ENCODE peak calls at places on chromosome 1, in nine cellular contexts. One of them, this sample, is unnamed.

GRCh38 chr1:96727860-96728259 is 6.3 kb downstream of the PTBP2 start:
- DNase-seq in GM12865: no peak
- DNase-seq in right lobe of liver: no peak
- DNase-seq in pancreas: no peak
- DNase-seq in upper lobe of right lung: no peak
- DNase-seq in adrenal gland: no peak
- DNase-seq in BJ: no peak
- DNase-seq in colonic mucosa: no peak
- DNase-seq in CD8-positive, alpha-beta T cell: no peak
- DNase-seq in this sample: no peak

GRCh38 chr1:204475651-204476432 is 18.8 kb downstream of the PIK3C2B start:
- DNase-seq in adrenal gland: peak
- DNase-seq in upper lobe of right lung: peak
- DNase-seq in GM12865: no peak
- DNase-seq in right lobe of liver: no peak
- DNase-seq in BJ: no peak
- DNase-seq in CD8-positive, alpha-beta T cell: no peak
- DNase-seq in colonic mucosa: no peak
- DNase-seq in pancreas: no peak
- DNase-seq in this sample: no peak

GRCh38 chr1:156627313-156627880 is 8.2 kb downstream of the HAPLN2 start:
- DNase-seq in adrenal gland: no peak
- DNase-seq in colonic mucosa: peak
- DNase-seq in BJ: no peak
- DNase-seq in pancreas: peak
- DNase-seq in upper lobe of right lung: no peak
- DNase-seq in GM12865: peak
- DNase-seq in right lobe of liver: no peak
- DNase-seq in CD8-positive, alpha-beta T cell: no peak
- DNase-seq in this sample: no peak

GRCh38 chr1:8435569-8436071 is 117.7 kb downstream of the SLC45A1 start:
- DNase-seq in GM12865: no peak
- DNase-seq in BJ: no peak
- DNase-seq in pancreas: no peak
- DNase-seq in colonic mucosa: no peak
- DNase-seq in adrenal gland: no peak
- DNase-seq in upper lobe of right lung: no peak
- DNase-seq in right lobe of liver: no peak
- DNase-seq in CD8-positive, alpha-beta T cell: no peak
- DNase-seq in this sample: no peak

GRCh38 chr1:207316622-207317510 is 4.6 kb upstream of the CD55 start:
- DNase-seq in GM12865: no peak
- DNase-seq in adrenal gland: peak
- DNase-seq in right lobe of liver: no peak
- DNase-seq in BJ: no peak
- DNase-seq in upper lobe of right lung: no peak
- DNase-seq in pancreas: peak
- DNase-seq in CD8-positive, alpha-beta T cell: no peak
- DNase-seq in colonic mucosa: peak
- DNase-seq in this sample: no peak

GRCh38 chr1:152859696-152860095 is at the start of gene LCE7A:
- DNase-seq in right lobe of liver: no peak
- DNase-seq in CD8-positive, alpha-beta T cell: no peak
- DNase-seq in colonic mucosa: no peak
- DNase-seq in BJ: no peak
- DNase-seq in pancreas: no peak
- DNase-seq in adrenal gland: no peak
- DNase-seq in GM12865: no peak
- DNase-seq in upper lobe of right lung: no peak
- DNase-seq in this sample: no peak

GRCh38 chr1:79104617-79105016 is 98.1 kb upstream of the ADGRL4 start:
- DNase-seq in BJ: no peak
- DNase-seq in pancreas: no peak
- DNase-seq in GM12865: no peak
- DNase-seq in adrenal gland: no peak
- DNase-seq in upper lobe of right lung: no peak
- DNase-seq in CD8-positive, alpha-beta T cell: no peak
- DNase-seq in colonic mucosa: no peak
- DNase-seq in right lobe of liver: no peak
- DNase-seq in this sample: no peak

GRCh38 chr1:30111431-30111830 is 612.0 kb downstream of the MATN1 start:
- DNase-seq in adrenal gland: no peak
- DNase-seq in pancreas: peak
- DNase-seq in right lobe of liver: peak
- DNase-seq in colonic mucosa: peak
- DNase-seq in upper lobe of right lung: peak
- DNase-seq in GM12865: peak
- DNase-seq in CD8-positive, alpha-beta T cell: no peak
- DNase-seq in BJ: no peak
- DNase-seq in this sample: no peak

GRCh38 chr1:84745857-84746256 is 55.6 kb upstream of the SSX2IP start:
- DNase-seq in GM12865: no peak
- DNase-seq in BJ: no peak
- DNase-seq in upper lobe of right lung: no peak
- DNase-seq in colonic mucosa: no peak
- DNase-seq in pancreas: no peak
- DNase-seq in CD8-positive, alpha-beta T cell: no peak
- DNase-seq in right lobe of liver: no peak
- DNase-seq in adrenal gland: no peak
- DNase-seq in this sample: no peak

GRCh38 chr1:184854456-184855180 is 100.0 kb upstream of the EDEM3 start:
- DNase-seq in colonic mucosa: no peak
- DNase-seq in BJ: no peak
- DNase-seq in right lobe of liver: no peak
- DNase-seq in CD8-positive, alpha-beta T cell: no peak
- DNase-seq in adrenal gland: no peak
- DNase-seq in pancreas: no peak
- DNase-seq in GM12865: no peak
- DNase-seq in upper lobe of right lung: no peak
- DNase-seq in this sample: no peak

GRCh38 chr1:51915958-51916357 is 37.4 kb upstream of the NRDC start:
- DNase-seq in GM12865: no peak
- DNase-seq in right lobe of liver: no peak
- DNase-seq in CD8-positive, alpha-beta T cell: no peak
- DNase-seq in pancreas: peak
- DNase-seq in BJ: no peak
- DNase-seq in adrenal gland: peak
- DNase-seq in upper lobe of right lung: no peak
- DNase-seq in colonic mucosa: no peak
- DNase-seq in this sample: no peak

GRCh38 chr1:109299087-109299983 is 7.5 kb downstream of the MYBPHL start:
- DNase-seq in colonic mucosa: no peak
- DNase-seq in upper lobe of right lung: no peak
- DNase-seq in pancreas: no peak
- DNase-seq in right lobe of liver: no peak
- DNase-seq in GM12865: no peak
- DNase-seq in CD8-positive, alpha-beta T cell: no peak
- DNase-seq in adrenal gland: no peak
- DNase-seq in BJ: peak
- DNase-seq in this sample: no peak

GRCh38 chr1:152047607-152047953 is 10.8 kb upstream of the S100A11 start:
- DNase-seq in CD8-positive, alpha-beta T cell: no peak
- DNase-seq in right lobe of liver: no peak
- DNase-seq in adrenal gland: peak
- DNase-seq in GM12865: no peak
- DNase-seq in pancreas: peak
- DNase-seq in upper lobe of right lung: no peak
- DNase-seq in BJ: no peak
- DNase-seq in colonic mucosa: no peak
- DNase-seq in this sample: no peak

GRCh38 chr1:207659545-207660148 is 14.7 kb downstream of the CR1L start:
- DNase-seq in colonic mucosa: peak
- DNase-seq in BJ: no peak
- DNase-seq in CD8-positive, alpha-beta T cell: no peak
- DNase-seq in adrenal gland: no peak
- DNase-seq in right lobe of liver: no peak
- DNase-seq in GM12865: no peak
- DNase-seq in upper lobe of right lung: peak
- DNase-seq in pancreas: no peak
- DNase-seq in this sample: no peak

GRCh38 chr1:175812936-175813335 is 69.5 kb upstream of the TNR start:
- DNase-seq in upper lobe of right lung: no peak
- DNase-seq in pancreas: no peak
- DNase-seq in adrenal gland: no peak
- DNase-seq in BJ: no peak
- DNase-seq in colonic mucosa: no peak
- DNase-seq in right lobe of liver: no peak
- DNase-seq in CD8-positive, alpha-beta T cell: no peak
- DNase-seq in GM12865: no peak
- DNase-seq in this sample: no peak

GRCh38 chr1:206672844-206673758 is 11.6 kb upstream of the MAPKAPK2 start:
- DNase-seq in CD8-positive, alpha-beta T cell: no peak
- DNase-seq in right lobe of liver: no peak
- DNase-seq in upper lobe of right lung: no peak
- DNase-seq in colonic mucosa: no peak
- DNase-seq in pancreas: no peak
- DNase-seq in adrenal gland: peak
- DNase-seq in GM12865: peak
- DNase-seq in BJ: no peak
- DNase-seq in this sample: no peak

GRCh38 chr1:173914366-173914871 is 2.7 kb downstream of the SERPINC1 start:
- DNase-seq in GM12865: peak
- DNase-seq in pancreas: no peak
- DNase-seq in adrenal gland: no peak
- DNase-seq in BJ: no peak
- DNase-seq in right lobe of liver: peak
- DNase-seq in upper lobe of right lung: no peak
- DNase-seq in colonic mucosa: peak
- DNase-seq in CD8-positive, alpha-beta T cell: peak
- DNase-seq in this sample: no peak
- TF ChIP-seq CTCF in GM12865: peak
- TF ChIP-seq CTCF in pancreas: peak
- TF ChIP-seq CTCF in adrenal gland: peak
- TF ChIP-seq CTCF in BJ: peak
- TF ChIP-seq CTCF in right lobe of liver: peak
- TF ChIP-seq CTCF in upper lobe of right lung: peak
- TF ChIP-seq CTCF in colonic mucosa: peak
- TF ChIP-seq CTCF in CD8-positive, alpha-beta T cell: peak
- TF ChIP-seq CTCF in this sample: peak

GRCh38 chr1:191993549-191993948 is 164.7 kb upstream of the RGS18 start:
- DNase-seq in upper lobe of right lung: no peak
- DNase-seq in CD8-positive, alpha-beta T cell: no peak
- DNase-seq in BJ: no peak
- DNase-seq in GM12865: no peak
- DNase-seq in right lobe of liver: no peak
- DNase-seq in pancreas: no peak
- DNase-seq in colonic mucosa: no peak
- DNase-seq in adrenal gland: no peak
- DNase-seq in this sample: no peak
- TF ChIP-seq CTCF in upper lobe of right lung: no peak
- TF ChIP-seq CTCF in CD8-positive, alpha-beta T cell: no peak
- TF ChIP-seq CTCF in BJ: peak
- TF ChIP-seq CTCF in GM12865: no peak
- TF ChIP-seq CTCF in right lobe of liver: no peak
- TF ChIP-seq CTCF in pancreas: no peak
- TF ChIP-seq CTCF in colonic mucosa: no peak
- TF ChIP-seq CTCF in adrenal gland: no peak
- TF ChIP-seq CTCF in this sample: peak

DNA sequence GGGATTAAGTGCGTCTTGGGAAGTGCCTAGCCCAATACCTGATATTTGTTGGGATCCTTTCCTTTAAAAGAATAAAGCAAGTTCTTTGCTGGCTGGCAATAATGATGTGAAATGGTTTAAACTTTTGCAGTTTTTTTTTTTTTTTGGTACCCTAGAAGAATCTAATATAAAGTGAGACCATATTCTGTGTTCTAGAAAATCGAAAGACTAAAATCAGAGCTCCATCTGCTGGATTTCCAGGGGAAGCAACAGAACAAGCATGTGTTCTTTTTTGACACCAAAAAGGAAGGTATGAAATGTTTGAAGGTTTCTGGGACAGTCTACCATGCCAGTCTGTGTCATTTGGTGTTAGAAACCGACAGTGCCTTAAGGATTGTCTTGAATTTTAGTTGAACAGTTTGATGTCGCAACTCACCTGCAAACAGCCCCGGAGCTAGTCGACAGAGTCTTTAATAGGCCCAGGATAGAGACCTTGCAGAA is 6.4 kb downstream of the UTP11 start:
- DNase-seq in pancreas: no peak
- DNase-seq in right lobe of liver: no peak
- DNase-seq in colonic mucosa: no peak
- DNase-seq in GM12865: peak
- DNase-seq in adrenal gland: no peak
- DNase-seq in upper lobe of right lung: no peak
- DNase-seq in BJ: no peak
- DNase-seq in CD8-positive, alpha-beta T cell: no peak
- DNase-seq in this sample: no peak
- TF ChIP-seq CTCF in pancreas: peak
- TF ChIP-seq CTCF in right lobe of liver: peak
- TF ChIP-seq CTCF in colonic mucosa: peak
- TF ChIP-seq CTCF in GM12865: peak
- TF ChIP-seq CTCF in adrenal gland: peak
- TF ChIP-seq CTCF in upper lobe of right lung: peak
- TF ChIP-seq CTCF in BJ: peak
- TF ChIP-seq CTCF in CD8-positive, alpha-beta T cell: peak
- TF ChIP-seq CTCF in this sample: peak

GRCh38 chr1:10494754-10495474 is 20.2 kb downstream of the PEX14 start:
- DNase-seq in right lobe of liver: peak
- DNase-seq in BJ: no peak
- DNase-seq in adrenal gland: peak
- DNase-seq in colonic mucosa: peak
- DNase-seq in GM12865: peak
- DNase-seq in upper lobe of right lung: peak
- DNase-seq in pancreas: peak
- DNase-seq in CD8-positive, alpha-beta T cell: peak
- DNase-seq in this sample: no peak

GRCh38 chr1:10494418-10494753 is 19.6 kb downstream of the PEX14 start:
- DNase-seq in right lobe of liver: no peak
- DNase-seq in adrenal gland: no peak
- DNase-seq in BJ: no peak
- DNase-seq in GM12865: no peak
- DNase-seq in colonic mucosa: no peak
- DNase-seq in CD8-positive, alpha-beta T cell: no peak
- DNase-seq in upper lobe of right lung: no peak
- DNase-seq in pancreas: no peak
- DNase-seq in this sample: no peak

GRCh38 chr1:10495475-10495817 is 20.7 kb downstream of the PEX14 start:
- DNase-seq in pancreas: no peak
- DNase-seq in right lobe of liver: no peak
- DNase-seq in BJ: no peak
- DNase-seq in upper lobe of right lung: no peak
- DNase-seq in GM12865: no peak
- DNase-seq in adrenal gland: no peak
- DNase-seq in CD8-positive, alpha-beta T cell: no peak
- DNase-seq in colonic mucosa: no peak
- DNase-seq in this sample: no peak

GRCh38 chr1:10497109-10497508 is 22.4 kb downstream of the PEX14 start:
- DNase-seq in upper lobe of right lung: no peak
- DNase-seq in CD8-positive, alpha-beta T cell: no peak
- DNase-seq in pancreas: no peak
- DNase-seq in colonic mucosa: no peak
- DNase-seq in GM12865: no peak
- DNase-seq in right lobe of liver: no peak
- DNase-seq in adrenal gland: no peak
- DNase-seq in BJ: no peak
- DNase-seq in this sample: no peak

DNA sequence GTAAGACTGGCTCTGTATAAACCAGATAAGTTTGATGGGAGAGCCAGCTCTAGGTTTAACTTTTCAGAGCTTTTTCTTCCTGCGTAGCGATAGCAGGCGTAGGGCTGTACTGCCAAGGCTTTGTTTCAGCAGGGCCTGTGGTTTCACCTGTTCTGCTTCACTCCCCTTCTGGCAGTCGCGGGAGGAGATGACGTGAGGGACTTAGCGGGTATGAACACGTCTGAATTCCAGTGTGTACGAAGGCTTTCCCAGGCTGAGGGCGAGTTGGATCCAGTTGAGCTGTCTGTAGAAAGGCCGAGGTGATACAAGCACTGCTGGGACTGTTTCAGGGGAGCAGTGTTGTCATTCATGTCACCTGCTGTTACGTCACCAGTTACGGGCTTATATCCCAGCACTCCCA is 21.2 kb downstream of the PEX14 start:
- DNase-seq in GM12865: peak
- DNase-seq in colonic mucosa: no peak
- DNase-seq in upper lobe of right lung: no peak
- DNase-seq in BJ: no peak
- DNase-seq in adrenal gland: no peak
- DNase-seq in right lobe of liver: no peak
- DNase-seq in pancreas: no peak
- DNase-seq in CD8-positive, alpha-beta T cell: peak
- DNase-seq in this sample: no peak
- TF ChIP-seq CTCF in GM12865: no peak
- TF ChIP-seq CTCF in colonic mucosa: no peak
- TF ChIP-seq CTCF in upper lobe of right lung: no peak
- TF ChIP-seq CTCF in BJ: no peak
- TF ChIP-seq CTCF in adrenal gland: no peak
- TF ChIP-seq CTCF in right lobe of liver: no peak
- TF ChIP-seq CTCF in pancreas: no peak
- TF ChIP-seq CTCF in CD8-positive, alpha-beta T cell: no peak
- TF ChIP-seq CTCF in this sample: no peak

This sample was measured in chondrocyte.